ENCODE peak calls at places on chromosomes 12 and 14, in five cellular contexts. One of them, this sample, is unnamed.

GRCh38 chr14:61342486-61342885 is 21.1 kb downstream of the PRKCH start:
- DNase-seq in Daoy: no peak
- DNase-seq in activated gamma-delta T cell treated with anti-CD3 and anti-CD28 coated beads, Interleukin-2, amount 50 U/mL, for 16 hours: peak
- DNase-seq in AG04450: no peak
- DNase-seq in Caki2: no peak
- DNase-seq in this sample: no peak

GRCh38 chr14:59897757-59898383 is 22.1 kb upstream of the LRRC9 start:
- DNase-seq in Daoy: peak
- DNase-seq in activated gamma-delta T cell treated with anti-CD3 and anti-CD28 coated beads, Interleukin-2, amount 50 U/mL, for 16 hours: no peak
- DNase-seq in AG04450: no peak
- DNase-seq in Caki2: no peak
- DNase-seq in this sample: peak

GRCh38 chr12:120231316-120232011 is 30.6 kb upstream of the RPLP0 start:
- DNase-seq in Daoy: peak
- DNase-seq in activated gamma-delta T cell treated with anti-CD3 and anti-CD28 coated beads, Interleukin-2, amount 50 U/mL, for 16 hours: peak
- DNase-seq in AG04450: peak
- DNase-seq in Caki2: peak
- DNase-seq in this sample: peak

GRCh38 chr12:26297386-26298070 is 102.2 kb downstream of the SSPN start:
- DNase-seq in Daoy: no peak
- DNase-seq in activated gamma-delta T cell treated with anti-CD3 and anti-CD28 coated beads, Interleukin-2, amount 50 U/mL, for 16 hours: no peak
- DNase-seq in AG04450: no peak
- DNase-seq in Caki2: no peak
- DNase-seq in this sample: no peak

GRCh38 chr12:79929065-79929464 is 5.8 kb downstream of the PPP1R12A start:
- DNase-seq in Daoy: no peak
- DNase-seq in activated gamma-delta T cell treated with anti-CD3 and anti-CD28 coated beads, Interleukin-2, amount 50 U/mL, for 16 hours: no peak
- DNase-seq in AG04450: no peak
- DNase-seq in Caki2: no peak
- DNase-seq in this sample: no peak

GRCh38 chr12:12376636-12377448 is 20.0 kb downstream of the BORCS5 start:
- DNase-seq in Daoy: peak
- DNase-seq in activated gamma-delta T cell treated with anti-CD3 and anti-CD28 coated beads, Interleukin-2, amount 50 U/mL, for 16 hours: no peak
- DNase-seq in AG04450: peak
- DNase-seq in Caki2: peak
- DNase-seq in this sample: peak

GRCh38 chr12:52050771-52051541 is at the start of gene NR4A1:
- DNase-seq in Daoy: peak
- DNase-seq in activated gamma-delta T cell treated with anti-CD3 and anti-CD28 coated beads, Interleukin-2, amount 50 U/mL, for 16 hours: peak
- DNase-seq in AG04450: peak
- DNase-seq in Caki2: peak
- DNase-seq in this sample: peak

GRCh38 chr14:98926151-98926550 is 345.8 kb downstream of the BCL11B start:
- DNase-seq in Daoy: no peak
- DNase-seq in activated gamma-delta T cell treated with anti-CD3 and anti-CD28 coated beads, Interleukin-2, amount 50 U/mL, for 16 hours: no peak
- DNase-seq in AG04450: no peak
- DNase-seq in Caki2: no peak
- DNase-seq in this sample: no peak

GRCh38 chr12:118404876-118405521 is 28.6 kb downstream of the SUDS3 start:
- DNase-seq in Daoy: peak
- DNase-seq in activated gamma-delta T cell treated with anti-CD3 and anti-CD28 coated beads, Interleukin-2, amount 50 U/mL, for 16 hours: peak
- DNase-seq in AG04450: peak
- DNase-seq in Caki2: peak
- DNase-seq in this sample: peak

GRCh38 chr14:102779574-102780315 is 2.5 kb downstream of the TRAF3 start:
- DNase-seq in Daoy: no peak
- DNase-seq in activated gamma-delta T cell treated with anti-CD3 and anti-CD28 coated beads, Interleukin-2, amount 50 U/mL, for 16 hours: no peak
- DNase-seq in AG04450: no peak
- DNase-seq in Caki2: no peak
- DNase-seq in this sample: no peak

GRCh38 chr14:89025581-89026236 is 201.3 kb downstream of the TTC8 start:
- DNase-seq in Daoy: no peak
- DNase-seq in activated gamma-delta T cell treated with anti-CD3 and anti-CD28 coated beads, Interleukin-2, amount 50 U/mL, for 16 hours: no peak
- DNase-seq in AG04450: no peak
- DNase-seq in Caki2: no peak
- DNase-seq in this sample: no peak

GRCh38 chr14:71206766-71207371 is 299.6 kb downstream of the PCNX1 start:
- DNase-seq in Daoy: peak
- DNase-seq in activated gamma-delta T cell treated with anti-CD3 and anti-CD28 coated beads, Interleukin-2, amount 50 U/mL, for 16 hours: no peak
- DNase-seq in AG04450: peak
- DNase-seq in Caki2: peak
- DNase-seq in this sample: no peak

GRCh38 chr14:102620413-102620812 is 28.0 kb downstream of the RCOR1 start:
- DNase-seq in Daoy: peak
- DNase-seq in activated gamma-delta T cell treated with anti-CD3 and anti-CD28 coated beads, Interleukin-2, amount 50 U/mL, for 16 hours: no peak
- DNase-seq in AG04450: no peak
- DNase-seq in Caki2: no peak
- DNase-seq in this sample: no peak

GRCh38 chr14:99744873-99745224 is 48.4 kb upstream of the EML1 start:
- DNase-seq in Daoy: no peak
- DNase-seq in activated gamma-delta T cell treated with anti-CD3 and anti-CD28 coated beads, Interleukin-2, amount 50 U/mL, for 16 hours: no peak
- DNase-seq in AG04450: no peak
- DNase-seq in Caki2: no peak
- DNase-seq in this sample: no peak

GRCh38 chr14:52551696-52552062 is 626 bp downstream of the TXNDC16 start:
- DNase-seq in Daoy: peak
- DNase-seq in activated gamma-delta T cell treated with anti-CD3 and anti-CD28 coated beads, Interleukin-2, amount 50 U/mL, for 16 hours: no peak
- DNase-seq in AG04450: no peak
- DNase-seq in Caki2: peak
- DNase-seq in this sample: peak

GRCh38 chr12:25436206-25436912 is 116.7 kb downstream of the LMNTD1 start:
- DNase-seq in Daoy: peak
- DNase-seq in activated gamma-delta T cell treated with anti-CD3 and anti-CD28 coated beads, Interleukin-2, amount 50 U/mL, for 16 hours: no peak
- DNase-seq in AG04450: peak
- DNase-seq in Caki2: peak
- DNase-seq in this sample: peak

GRCh38 chr14:79293482-79293881 is 917.8 kb downstream of the DIO2 start:
- DNase-seq in Daoy: no peak
- DNase-seq in activated gamma-delta T cell treated with anti-CD3 and anti-CD28 coated beads, Interleukin-2, amount 50 U/mL, for 16 hours: no peak
- DNase-seq in AG04450: no peak
- DNase-seq in Caki2: no peak
- DNase-seq in this sample: no peak

GRCh38 chr12:22029491-22029890 is 16.5 kb upstream of the CMAS start:
- DNase-seq in Daoy: no peak
- DNase-seq in activated gamma-delta T cell treated with anti-CD3 and anti-CD28 coated beads, Interleukin-2, amount 50 U/mL, for 16 hours: no peak
- DNase-seq in AG04450: no peak
- DNase-seq in Caki2: no peak
- DNase-seq in this sample: no peak

GRCh38 chr14:79057333-79057732 is 887.2 kb downstream of the NRXN3 start:
- DNase-seq in Daoy: no peak
- DNase-seq in activated gamma-delta T cell treated with anti-CD3 and anti-CD28 coated beads, Interleukin-2, amount 50 U/mL, for 16 hours: no peak
- DNase-seq in AG04450: no peak
- DNase-seq in Caki2: no peak
- DNase-seq in this sample: no peak

GRCh38 chr14:45201908-45202307 is 51.1 kb downstream of the MIS18BP1 start:
- DNase-seq in Daoy: no peak
- DNase-seq in activated gamma-delta T cell treated with anti-CD3 and anti-CD28 coated beads, Interleukin-2, amount 50 U/mL, for 16 hours: no peak
- DNase-seq in AG04450: no peak
- DNase-seq in Caki2: peak
- DNase-seq in this sample: peak

This sample was measured in K562.